ENCODE peak calls at places on chromosomes 1 and 21, in four cellular contexts. One of them, this sample, is unnamed.

GRCh38 chr1:3473381-3473844 is 18.9 kb downstream of the ARHGEF16 start:
- ATAC-seq in gastroesophageal sphincter: no peak
- ATAC-seq in HCT116: no peak
- ATAC-seq in stimulated activated naive CD8-positive, alpha-beta T cell treated with anti-CD3 and anti-CD28 coated beads, Interleukin-15, Interleukin-2, amounts not matched to agents 100 U/mL and 50 U/mL, for 24 hours: no peak
- ATAC-seq in this sample: no peak

GRCh38 chr1:207964195-207964966 is 53.5 kb upstream of the CD34 start:
- ATAC-seq in gastroesophageal sphincter: peak
- ATAC-seq in HCT116: no peak
- ATAC-seq in stimulated activated naive CD8-positive, alpha-beta T cell treated with anti-CD3 and anti-CD28 coated beads, Interleukin-15, Interleukin-2, amounts not matched to agents 100 U/mL and 50 U/mL, for 24 hours: no peak
- ATAC-seq in this sample: no peak

GRCh38 chr1:221712776-221713431 is 29.0 kb downstream of the DUSP10 start:
- ATAC-seq in gastroesophageal sphincter: no peak
- ATAC-seq in HCT116: no peak
- ATAC-seq in stimulated activated naive CD8-positive, alpha-beta T cell treated with anti-CD3 and anti-CD28 coated beads, Interleukin-15, Interleukin-2, amounts not matched to agents 100 U/mL and 50 U/mL, for 24 hours: peak
- ATAC-seq in this sample: peak

GRCh38 chr1:180372728-180373127 is 129.6 kb downstream of the ACBD6 start:
- ATAC-seq in gastroesophageal sphincter: no peak
- ATAC-seq in HCT116: no peak
- ATAC-seq in stimulated activated naive CD8-positive, alpha-beta T cell treated with anti-CD3 and anti-CD28 coated beads, Interleukin-15, Interleukin-2, amounts not matched to agents 100 U/mL and 50 U/mL, for 24 hours: no peak
- ATAC-seq in this sample: no peak

GRCh38 chr1:178575611-178576331 is 62.9 kb downstream of the TEX35 start:
- ATAC-seq in gastroesophageal sphincter: no peak
- ATAC-seq in HCT116: no peak
- ATAC-seq in stimulated activated naive CD8-positive, alpha-beta T cell treated with anti-CD3 and anti-CD28 coated beads, Interleukin-15, Interleukin-2, amounts not matched to agents 100 U/mL and 50 U/mL, for 24 hours: no peak
- ATAC-seq in this sample: no peak

GRCh38 chr1:1511533-1512285 is at the start of gene ATAD3A:
- ATAC-seq in gastroesophageal sphincter: peak
- ATAC-seq in HCT116: peak
- ATAC-seq in stimulated activated naive CD8-positive, alpha-beta T cell treated with anti-CD3 and anti-CD28 coated beads, Interleukin-15, Interleukin-2, amounts not matched to agents 100 U/mL and 50 U/mL, for 24 hours: peak
- ATAC-seq in this sample: peak

GRCh38 chr21:31557956-31558838 is 101.3 kb upstream of the SOD1 start:
- ATAC-seq in gastroesophageal sphincter: no peak
- ATAC-seq in HCT116: peak
- ATAC-seq in stimulated activated naive CD8-positive, alpha-beta T cell treated with anti-CD3 and anti-CD28 coated beads, Interleukin-15, Interleukin-2, amounts not matched to agents 100 U/mL and 50 U/mL, for 24 hours: peak
- ATAC-seq in this sample: peak

GRCh38 chr1:44661786-44662682 is 12.2 kb downstream of the TMEM53 start:
- ATAC-seq in gastroesophageal sphincter: no peak
- ATAC-seq in HCT116: no peak
- ATAC-seq in stimulated activated naive CD8-positive, alpha-beta T cell treated with anti-CD3 and anti-CD28 coated beads, Interleukin-15, Interleukin-2, amounts not matched to agents 100 U/mL and 50 U/mL, for 24 hours: no peak
- ATAC-seq in this sample: no peak

GRCh38 chr1:202076050-202076511 is 46.6 kb upstream of the GPR37L1 start:
- ATAC-seq in gastroesophageal sphincter: no peak
- ATAC-seq in HCT116: peak
- ATAC-seq in stimulated activated naive CD8-positive, alpha-beta T cell treated with anti-CD3 and anti-CD28 coated beads, Interleukin-15, Interleukin-2, amounts not matched to agents 100 U/mL and 50 U/mL, for 24 hours: no peak
- ATAC-seq in this sample: no peak

GRCh38 chr1:242023805-242024204 is 24.9 kb upstream of the MAP1LC3C start:
- ATAC-seq in gastroesophageal sphincter: no peak
- ATAC-seq in HCT116: no peak
- ATAC-seq in stimulated activated naive CD8-positive, alpha-beta T cell treated with anti-CD3 and anti-CD28 coated beads, Interleukin-15, Interleukin-2, amounts not matched to agents 100 U/mL and 50 U/mL, for 24 hours: no peak
- ATAC-seq in this sample: no peak

GRCh38 chr1:207605444-207606361 is 39.2 kb upstream of the CR1L start:
- ATAC-seq in gastroesophageal sphincter: no peak
- ATAC-seq in HCT116: peak
- ATAC-seq in stimulated activated naive CD8-positive, alpha-beta T cell treated with anti-CD3 and anti-CD28 coated beads, Interleukin-15, Interleukin-2, amounts not matched to agents 100 U/mL and 50 U/mL, for 24 hours: no peak
- ATAC-seq in this sample: no peak

GRCh38 chr1:184889902-184890301 is 84.4 kb downstream of the NIBAN1 start:
- ATAC-seq in gastroesophageal sphincter: no peak
- ATAC-seq in HCT116: no peak
- ATAC-seq in stimulated activated naive CD8-positive, alpha-beta T cell treated with anti-CD3 and anti-CD28 coated beads, Interleukin-15, Interleukin-2, amounts not matched to agents 100 U/mL and 50 U/mL, for 24 hours: peak
- ATAC-seq in this sample: peak

GRCh38 chr1:22711071-22711470 is 432 bp downstream of the EPHB2 start:
- ATAC-seq in gastroesophageal sphincter: no peak
- ATAC-seq in HCT116: peak
- ATAC-seq in stimulated activated naive CD8-positive, alpha-beta T cell treated with anti-CD3 and anti-CD28 coated beads, Interleukin-15, Interleukin-2, amounts not matched to agents 100 U/mL and 50 U/mL, for 24 hours: no peak
- ATAC-seq in this sample: no peak

GRCh38 chr1:232428781-232429530 is 201.0 kb downstream of the SIPA1L2 start:
- ATAC-seq in gastroesophageal sphincter: no peak
- ATAC-seq in HCT116: no peak
- ATAC-seq in stimulated activated naive CD8-positive, alpha-beta T cell treated with anti-CD3 and anti-CD28 coated beads, Interleukin-15, Interleukin-2, amounts not matched to agents 100 U/mL and 50 U/mL, for 24 hours: no peak
- ATAC-seq in this sample: no peak

GRCh38 chr1:41173651-41174050 is 68.5 kb downstream of the SCMH1 start:
- ATAC-seq in gastroesophageal sphincter: no peak
- ATAC-seq in HCT116: no peak
- ATAC-seq in stimulated activated naive CD8-positive, alpha-beta T cell treated with anti-CD3 and anti-CD28 coated beads, Interleukin-15, Interleukin-2, amounts not matched to agents 100 U/mL and 50 U/mL, for 24 hours: no peak
- ATAC-seq in this sample: no peak

GRCh38 chr1:103931891-103932290 is 182.2 kb downstream of the AMY1C start:
- ATAC-seq in gastroesophageal sphincter: no peak
- ATAC-seq in HCT116: no peak
- ATAC-seq in stimulated activated naive CD8-positive, alpha-beta T cell treated with anti-CD3 and anti-CD28 coated beads, Interleukin-15, Interleukin-2, amounts not matched to agents 100 U/mL and 50 U/mL, for 24 hours: no peak
- ATAC-seq in this sample: no peak